ENCODE peak calls at places on chromosome 1, in five cellular contexts. X is aorta, F is posterior cingulate gyrus, P is T-helper 9 cell, E is ELR. A is an unnamed sample.

GRCh38 chr1:50570064-50570463 is 146.8 kb upstream of the DMRTA2 start:
- DNase-seq in X (no peak), F (no peak), P (no peak), E (no peak), A (no peak)

GRCh38 chr1:227234998-227235405 is 83.3 kb downstream of the CDC42BPA start:
- DNase-seq in X (no peak), F (no peak), P (no peak), E (peak), A (no peak)

GRCh38 chr1:21293537-21294265 is 3.4 kb upstream of the ECE1 start:
- DNase-seq in X (no peak), F (no peak), P (peak), E (no peak), A (no peak)

GRCh38 chr1:229347528-229347927 is 4.7 kb upstream of the CCSAP start:
- DNase-seq in X (no peak), F (no peak), P (no peak), E (no peak), A (no peak)

GRCh38 chr1:233088613-233089012 is 138.2 kb downstream of the NTPCR start:
- DNase-seq in X (no peak), F (no peak), P (no peak), E (no peak), A (no peak)

GRCh38 chr1:185224132-185224531 is 67.2 kb downstream of the SWT1 start:
- DNase-seq in X (no peak), F (no peak), P (no peak), E (no peak), A (no peak)

GRCh38 chr1:94825936-94826335 is 5.8 kb downstream of the SLC44A3 start:
- DNase-seq in X (no peak), F (no peak), P (no peak), E (no peak), A (no peak)

GRCh38 chr1:240424740-240425464 is 187.1 kb downstream of the GREM2 start:
- DNase-seq in X (no peak), F (no peak), P (no peak), E (no peak), A (no peak)

GRCh38 chr1:182246783-182247182 is 144.8 kb downstream of the GLUL start:
- DNase-seq in X (no peak), F (no peak), P (no peak), E (no peak), A (no peak)

GRCh38 chr1:27342778-27343638 is 1.2 kb downstream of the SYTL1 start:
- DNase-seq in X (no peak), F (no peak), P (peak), E (no peak), A (no peak)

GRCh38 chr1:36962991-36963390 is 71.3 kb downstream of the GRIK3 start:
- DNase-seq in X (no peak), F (no peak), P (no peak), E (no peak), A (no peak)

GRCh38 chr1:60825593-60825992 is 256.8 kb upstream of the NFIA start:
- DNase-seq in X (no peak), F (no peak), P (no peak), E (no peak), A (no peak)